ENCODE peak calls at places on chromosome 3, in seven cellular contexts. One of them, this sample, is unnamed.
A peak's percentile ranks its signal among the peaks of the same experiment; 100 is the strongest.

GRCh38 chr3:40877651-40878463 is 321.4 kb upstream of the CTNNB1 start:
- DNase-seq in GF-D8: no peak
- DNase-seq in colonic mucosa: peak; percentile 28
- DNase-seq in HuH-7: no peak
- DNase-seq in foreskin fibroblast: no peak
- DNase-seq in A549: no peak
- DNase-seq in glutamatergic neuron: no peak
- DNase-seq in this sample: no peak

GRCh38 chr3:12002912-12003311 is 1.3 kb upstream of the SYN2 start:
- DNase-seq in A549: no peak
- DNase-seq in GF-D8: no peak
- DNase-seq in foreskin fibroblast: no peak
- DNase-seq in glutamatergic neuron: no peak
- DNase-seq in colonic mucosa: no peak
- DNase-seq in HuH-7: no peak
- DNase-seq in this sample: no peak

GRCh38 chr3:25471081-25471768 is 43.2 kb downstream of the RARB start:
- DNase-seq in foreskin fibroblast: no peak
- DNase-seq in colonic mucosa: no peak
- DNase-seq in glutamatergic neuron: no peak
- DNase-seq in GF-D8: no peak
- DNase-seq in A549: no peak
- DNase-seq in HuH-7: no peak
- DNase-seq in this sample: no peak

GRCh38 chr3:36700537-36701248 is 63.7 kb downstream of the DCLK3 start:
- DNase-seq in GF-D8: peak; percentile 26
- DNase-seq in A549: peak; percentile 72
- DNase-seq in glutamatergic neuron: peak; percentile 76
- DNase-seq in colonic mucosa: peak; percentile 23
- DNase-seq in HuH-7: peak; percentile 49
- DNase-seq in foreskin fibroblast: peak; percentile 89
- DNase-seq in this sample: no peak

GRCh38 chr3:77256584-77257488 is 216.9 kb downstream of the ROBO2 start:
- DNase-seq in foreskin fibroblast: peak; percentile 17
- DNase-seq in HuH-7: no peak
- DNase-seq in A549: no peak
- DNase-seq in GF-D8: no peak
- DNase-seq in glutamatergic neuron: no peak
- DNase-seq in colonic mucosa: no peak
- DNase-seq in this sample: no peak

GRCh38 chr3:14142567-14143270 is 17.9 kb downstream of the TMEM43 start:
- DNase-seq in glutamatergic neuron: no peak
- DNase-seq in GF-D8: no peak
- DNase-seq in colonic mucosa: no peak
- DNase-seq in foreskin fibroblast: no peak
- DNase-seq in HuH-7: no peak
- DNase-seq in A549: no peak
- DNase-seq in this sample: no peak

GRCh38 chr3:139534444-139534812 is 5.1 kb downstream of the RBP1 start:
- DNase-seq in A549: no peak
- DNase-seq in GF-D8: no peak
- DNase-seq in glutamatergic neuron: no peak
- DNase-seq in foreskin fibroblast: peak; percentile 69
- DNase-seq in colonic mucosa: peak; percentile 25
- DNase-seq in HuH-7: no peak
- DNase-seq in this sample: peak; percentile 26

GRCh38 chr3:5051772-5052171 is 70.3 kb upstream of the ARL8B start:
- DNase-seq in A549: no peak
- DNase-seq in GF-D8: no peak
- DNase-seq in foreskin fibroblast: no peak
- DNase-seq in glutamatergic neuron: no peak
- DNase-seq in HuH-7: no peak
- DNase-seq in colonic mucosa: no peak
- DNase-seq in this sample: no peak

GRCh38 chr3:66441124-66441523 is 59.7 kb downstream of the LRIG1 start:
- DNase-seq in A549: no peak
- DNase-seq in HuH-7: no peak
- DNase-seq in colonic mucosa: no peak
- DNase-seq in foreskin fibroblast: peak; percentile 76
- DNase-seq in glutamatergic neuron: no peak
- DNase-seq in GF-D8: no peak
- DNase-seq in this sample: no peak

GRCh38 chr3:146280859-146281258 is 30.0 kb upstream of the PLSCR4 start:
- DNase-seq in HuH-7: no peak
- DNase-seq in glutamatergic neuron: no peak
- DNase-seq in colonic mucosa: no peak
- DNase-seq in A549: no peak
- DNase-seq in GF-D8: no peak
- DNase-seq in foreskin fibroblast: peak; percentile 92
- DNase-seq in this sample: peak; percentile 59

GRCh38 chr3:36744770-36745169 is 19.6 kb downstream of the DCLK3 start:
- DNase-seq in glutamatergic neuron: no peak
- DNase-seq in GF-D8: no peak
- DNase-seq in HuH-7: no peak
- DNase-seq in A549: no peak
- DNase-seq in foreskin fibroblast: no peak
- DNase-seq in colonic mucosa: no peak
- DNase-seq in this sample: no peak

GRCh38 chr3:33658039-33658438 is 60.0 kb downstream of the CLASP2 start:
- DNase-seq in foreskin fibroblast: no peak
- DNase-seq in HuH-7: no peak
- DNase-seq in A549: no peak
- DNase-seq in GF-D8: no peak
- DNase-seq in glutamatergic neuron: no peak
- DNase-seq in colonic mucosa: no peak
- DNase-seq in this sample: no peak

GRCh38 chr3:5221701-5222100 is 34.2 kb downstream of the EDEM1 start:
- DNase-seq in A549: no peak
- DNase-seq in GF-D8: no peak
- DNase-seq in colonic mucosa: no peak
- DNase-seq in glutamatergic neuron: no peak
- DNase-seq in foreskin fibroblast: no peak
- DNase-seq in HuH-7: no peak
- DNase-seq in this sample: no peak

GRCh38 chr3:141959531-141959920 is 83.1 kb downstream of the ATP1B3 start:
- DNase-seq in foreskin fibroblast: no peak
- DNase-seq in GF-D8: no peak
- DNase-seq in glutamatergic neuron: no peak
- DNase-seq in A549: no peak
- DNase-seq in HuH-7: no peak
- DNase-seq in colonic mucosa: no peak
- DNase-seq in this sample: no peak